ENCODE peak calls at places on chromosomes 7 and 10, in eight cellular contexts. N is cardiac fibroblast, E is fibroblast of pulmonary artery, Y is HT1080, M is T-cell, H is NCI-H510A, L is GM13977, S is RPMI8226. Z is an unnamed sample.

GRCh38 chr7:44540592-44541027 is 520 bp downstream of the NPC1L1 start:
- DNase-seq in N (no peak), E (no peak), Y (no peak), M (no peak), H (no peak), L (peak), S (no peak), Z (no peak)

GRCh38 chr10:3452683-3453388 is 280.3 kb upstream of the PITRM1 start:
- DNase-seq in N (peak), E (peak), Y (peak), M (no peak), H (no peak), L (no peak), S (no peak), Z (peak)

GRCh38 chr7:100799037-100799896 is 28.1 kb downstream of the EPHB4 start:
- DNase-seq in N (peak), E (peak), Y (peak), M (peak), H (no peak), L (peak), S (peak), Z (peak)

GRCh38 chr7:73338321-73338720 is 10.4 kb downstream of the FKBP6 start:
- DNase-seq in N (peak), E (peak), Y (no peak), M (no peak), H (no peak), L (no peak), S (no peak), Z (no peak)

GRCh38 chr10:23314835-23315239 is 29.8 kb downstream of the C10orf67 start:
- DNase-seq in N (peak), E (peak), Y (peak), M (peak), H (no peak), L (peak), S (peak), Z (peak)

GRCh38 chr10:12700557-12700874 is 301.0 kb downstream of the CCDC3 start:
- DNase-seq in N (no peak), E (no peak), Y (no peak), M (no peak), H (no peak), L (no peak), S (no peak), Z (no peak)

GRCh38 chr10:114643158-114643557 is 14.9 kb downstream of the ABLIM1 start:
- DNase-seq in N (no peak), E (no peak), Y (no peak), M (no peak), H (no peak), L (no peak), S (no peak), Z (no peak)

GRCh38 chr7:16592395-16592794 is 53.2 kb downstream of the ANKMY2 start:
- DNase-seq in N (no peak), E (no peak), Y (no peak), M (no peak), H (no peak), L (no peak), S (no peak), Z (no peak)

GRCh38 chr7:41855798-41856197 is 152.9 kb upstream of the INHBA start:
- DNase-seq in N (no peak), E (peak), Y (peak), M (no peak), H (no peak), L (no peak), S (no peak), Z (peak)

GRCh38 chr7:106177295-106177690 is 65.2 kb upstream of the SYPL1 start:
- DNase-seq in N (no peak), E (no peak), Y (no peak), M (no peak), H (no peak), L (no peak), S (peak), Z (no peak)

Z was measured in kidney tubule cell.